ENCODE peak calls at places on chromosome 21, in seven cellular contexts. One of them, this sample, is unnamed.

GRCh38 chr21:25942145-25942544 is 207.4 kb downstream of the GABPA start:
- DNase-seq in heart left ventricle: no peak
- DNase-seq in hepatocyte: no peak
- DNase-seq in kidney: no peak
- DNase-seq in psoas muscle: no peak
- DNase-seq in Peyer's patch: no peak
- DNase-seq in HCT116: no peak
- DNase-seq in this sample: no peak

GRCh38 chr21:27817061-27817460 is 850.2 kb upstream of the ADAMTS5 start:
- DNase-seq in heart left ventricle: no peak
- DNase-seq in psoas muscle: no peak
- DNase-seq in Peyer's patch: no peak
- DNase-seq in hepatocyte: peak; percentile 67
- DNase-seq in kidney: no peak
- DNase-seq in HCT116: no peak
- DNase-seq in this sample: no peak

GRCh38 chr21:18147678-18148077 is 97.0 kb upstream of the CHODL start:
- DNase-seq in Peyer's patch: no peak
- DNase-seq in kidney: no peak
- DNase-seq in hepatocyte: no peak
- DNase-seq in heart left ventricle: no peak
- DNase-seq in psoas muscle: no peak
- DNase-seq in HCT116: no peak
- DNase-seq in this sample: no peak

GRCh38 chr21:15604424-15604823 is 125.4 kb upstream of the USP25 start:
- DNase-seq in kidney: no peak
- DNase-seq in Peyer's patch: no peak
- DNase-seq in hepatocyte: no peak
- DNase-seq in heart left ventricle: no peak
- DNase-seq in HCT116: no peak
- DNase-seq in psoas muscle: no peak
- DNase-seq in this sample: no peak

GRCh38 chr21:27362249-27362648 is 395.4 kb upstream of the ADAMTS5 start:
- DNase-seq in HCT116: no peak
- DNase-seq in hepatocyte: no peak
- DNase-seq in psoas muscle: no peak
- DNase-seq in heart left ventricle: no peak
- DNase-seq in Peyer's patch: no peak
- DNase-seq in kidney: no peak
- DNase-seq in this sample: no peak

GRCh38 chr21:38258803-38259485 is 2.2 kb downstream of the KCNJ15 start:
- DNase-seq in kidney: no peak
- DNase-seq in heart left ventricle: no peak
- DNase-seq in hepatocyte: peak; percentile 44
- DNase-seq in HCT116: no peak
- DNase-seq in psoas muscle: no peak
- DNase-seq in Peyer's patch: no peak
- DNase-seq in this sample: no peak

GRCh38 chr21:43193651-43194302 is 25.0 kb downstream of the CRYAA start:
- DNase-seq in heart left ventricle: peak; percentile 57
- DNase-seq in hepatocyte: peak; percentile 60
- DNase-seq in psoas muscle: peak; percentile 54
- DNase-seq in kidney: peak; percentile 87
- DNase-seq in Peyer's patch: peak; percentile 27
- DNase-seq in HCT116: no peak
- DNase-seq in this sample: no peak

GRCh38 chr21:35475768-35476167 is 426.7 kb upstream of the RUNX1 start:
- DNase-seq in kidney: no peak
- DNase-seq in psoas muscle: no peak
- DNase-seq in Peyer's patch: no peak
- DNase-seq in heart left ventricle: no peak
- DNase-seq in HCT116: no peak
- DNase-seq in hepatocyte: no peak
- DNase-seq in this sample: peak; percentile 9

GRCh38 chr21:29382029-29382654 is 83.4 kb downstream of the BACH1 start:
- DNase-seq in HCT116: no peak
- DNase-seq in hepatocyte: peak; percentile 51
- DNase-seq in psoas muscle: no peak
- DNase-seq in kidney: no peak
- DNase-seq in heart left ventricle: no peak
- DNase-seq in Peyer's patch: no peak
- DNase-seq in this sample: no peak

GRCh38 chr21:21187579-21187978 is 189.4 kb downstream of the NCAM2 start:
- DNase-seq in Peyer's patch: no peak
- DNase-seq in psoas muscle: no peak
- DNase-seq in kidney: no peak
- DNase-seq in heart left ventricle: no peak
- DNase-seq in hepatocyte: no peak
- DNase-seq in HCT116: no peak
- DNase-seq in this sample: no peak

GRCh38 chr21:38351961-38352521 is 95.2 kb downstream of the KCNJ15 start:
- DNase-seq in Peyer's patch: no peak
- DNase-seq in hepatocyte: no peak
- DNase-seq in psoas muscle: no peak
- DNase-seq in kidney: no peak
- DNase-seq in HCT116: no peak
- DNase-seq in heart left ventricle: no peak
- DNase-seq in this sample: no peak

GRCh38 chr21:33655591-33656221 is 13.4 kb downstream of the ITSN1 start:
- DNase-seq in HCT116: peak; percentile 96
- DNase-seq in psoas muscle: no peak
- DNase-seq in heart left ventricle: no peak
- DNase-seq in kidney: no peak
- DNase-seq in hepatocyte: peak; percentile 87
- DNase-seq in Peyer's patch: no peak
- DNase-seq in this sample: no peak

GRCh38 chr21:33980276-33980916 is 64.8 kb upstream of the ATP5PO start:
- DNase-seq in HCT116: no peak
- DNase-seq in psoas muscle: no peak
- DNase-seq in Peyer's patch: peak; percentile 59
- DNase-seq in heart left ventricle: no peak
- DNase-seq in hepatocyte: no peak
- DNase-seq in kidney: no peak
- DNase-seq in this sample: no peak

GRCh38 chr21:32412162-32412997 is at the start of gene EVA1C:
- DNase-seq in HCT116: no peak
- DNase-seq in hepatocyte: peak; percentile 55
- DNase-seq in Peyer's patch: peak; percentile 81
- DNase-seq in psoas muscle: peak; percentile 74
- DNase-seq in heart left ventricle: peak; percentile 77
- DNase-seq in kidney: peak; percentile 91
- DNase-seq in this sample: peak; percentile 72

GRCh38 chr21:41887682-41888081 is 8.5 kb upstream of the PRDM15 start:
- DNase-seq in heart left ventricle: no peak
- DNase-seq in HCT116: no peak
- DNase-seq in psoas muscle: no peak
- DNase-seq in hepatocyte: no peak
- DNase-seq in Peyer's patch: no peak
- DNase-seq in kidney: no peak
- DNase-seq in this sample: no peak

GRCh38 chr21:41892726-41893125 is 13.6 kb upstream of the PRDM15 start:
- DNase-seq in Peyer's patch: no peak
- DNase-seq in HCT116: no peak
- DNase-seq in kidney: no peak
- DNase-seq in hepatocyte: no peak
- DNase-seq in psoas muscle: no peak
- DNase-seq in heart left ventricle: no peak
- DNase-seq in this sample: no peak

GRCh38 chr21:41888749-41889376 is 9.7 kb upstream of the PRDM15 start:
- DNase-seq in Peyer's patch: no peak
- DNase-seq in HCT116: no peak
- DNase-seq in hepatocyte: no peak
- DNase-seq in psoas muscle: no peak
- DNase-seq in heart left ventricle: no peak
- DNase-seq in kidney: no peak
- DNase-seq in this sample: no peak

GRCh38 chr21:41891132-41891531 is 12.0 kb upstream of the PRDM15 start:
- DNase-seq in kidney: no peak
- DNase-seq in heart left ventricle: no peak
- DNase-seq in hepatocyte: no peak
- DNase-seq in HCT116: no peak
- DNase-seq in psoas muscle: no peak
- DNase-seq in Peyer's patch: no peak
- DNase-seq in this sample: no peak

GRCh38 chr21:41890355-41890754 is 11.2 kb upstream of the PRDM15 start:
- DNase-seq in heart left ventricle: no peak
- DNase-seq in psoas muscle: no peak
- DNase-seq in hepatocyte: no peak
- DNase-seq in HCT116: no peak
- DNase-seq in Peyer's patch: no peak
- DNase-seq in kidney: no peak
- DNase-seq in this sample: no peak
- H3K4me1 ChIP-seq in heart left ventricle: no peaks in the 10 kb centered on the region
- H3K4me1 ChIP-seq in psoas muscle: no peaks in the 10 kb centered on the region
- H3K4me1 ChIP-seq in hepatocyte: peaks cover 2% of the 10 kb centered on the region
- H3K4me1 ChIP-seq in HCT116: no peaks in the 10 kb centered on the region
- H3K4me1 ChIP-seq in Peyer's patch: no peaks in the 10 kb centered on the region
- H3K4me1 ChIP-seq in kidney: no peaks in the 10 kb centered on the region
- H3K4me1 ChIP-seq in this sample: no peaks in the 10 kb centered on the region

DNA sequence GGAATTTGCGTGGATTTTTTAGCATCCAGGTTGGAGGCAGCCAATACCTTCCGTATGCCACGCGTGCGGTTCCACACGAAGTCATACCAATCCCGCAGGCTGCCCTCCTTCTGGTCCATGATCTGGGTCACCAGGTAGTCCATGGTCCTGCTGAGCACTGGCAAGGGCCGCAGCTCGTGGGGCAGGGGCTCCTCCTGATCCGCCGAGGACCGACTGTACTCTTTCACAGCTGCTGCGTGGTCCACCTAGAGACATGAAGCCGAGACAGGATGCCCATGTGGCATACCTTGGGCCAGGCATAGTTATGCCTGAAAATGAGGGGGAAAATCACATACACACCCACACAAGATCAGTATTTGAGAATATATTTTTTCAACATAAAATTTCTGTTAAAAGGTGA is 12.1 kb downstream of the MCM3AP start:
- DNase-seq in HCT116: no peak
- DNase-seq in hepatocyte: no peak
- DNase-seq in kidney: no peak
- DNase-seq in psoas muscle: no peak
- DNase-seq in Peyer's patch: no peak
- DNase-seq in heart left ventricle: no peak
- DNase-seq in this sample: no peak
- H3K36me3 ChIP-seq in HCT116: peaks cover 72% of the 10 kb centered on the region
- H3K36me3 ChIP-seq in hepatocyte: no peaks in the 10 kb centered on the region
- H3K36me3 ChIP-seq in kidney: peaks cover 60% of the 10 kb centered on the region
- H3K36me3 ChIP-seq in psoas muscle: peaks cover 100% of the 10 kb centered on the region
- H3K36me3 ChIP-seq in Peyer's patch: no peaks in the 10 kb centered on the region
- H3K36me3 ChIP-seq in heart left ventricle: peaks cover 100% of the 10 kb centered on the region
- H3K36me3 ChIP-seq in this sample: peaks cover 25% of the 10 kb centered on the region

GRCh38 chr21:45016031-45016430 is 58.3 kb upstream of the ADARB1 start:
- DNase-seq in Peyer's patch: no peak
- DNase-seq in psoas muscle: peak; percentile 10
- DNase-seq in hepatocyte: no peak
- DNase-seq in HCT116: no peak
- DNase-seq in kidney: peak; percentile 64
- DNase-seq in heart left ventricle: peak; percentile 4
- DNase-seq in this sample: no peak

GRCh38 chr21:45018131-45019075 is 56.0 kb upstream of the ADARB1 start:
- DNase-seq in psoas muscle: peak; percentile 57
- DNase-seq in Peyer's patch: no peak
- DNase-seq in HCT116: no peak
- DNase-seq in hepatocyte: peak; percentile 56
- DNase-seq in kidney: peak; percentile 76
- DNase-seq in heart left ventricle: peak; percentile 18
- DNase-seq in this sample: no peak

GRCh38 chr21:45017376-45017960 is 56.9 kb upstream of the ADARB1 start:
- DNase-seq in psoas muscle: peak; percentile 11
- DNase-seq in HCT116: no peak
- DNase-seq in heart left ventricle: peak; percentile 2
- DNase-seq in kidney: no peak
- DNase-seq in hepatocyte: no peak
- DNase-seq in Peyer's patch: no peak
- DNase-seq in this sample: no peak

GRCh38 chr21:45015469-45015860 is 58.9 kb upstream of the ADARB1 start:
- DNase-seq in kidney: peak; percentile 47
- DNase-seq in Peyer's patch: no peak
- DNase-seq in hepatocyte: no peak
- DNase-seq in heart left ventricle: no peak
- DNase-seq in HCT116: no peak
- DNase-seq in psoas muscle: no peak
- DNase-seq in this sample: no peak

DNA sequence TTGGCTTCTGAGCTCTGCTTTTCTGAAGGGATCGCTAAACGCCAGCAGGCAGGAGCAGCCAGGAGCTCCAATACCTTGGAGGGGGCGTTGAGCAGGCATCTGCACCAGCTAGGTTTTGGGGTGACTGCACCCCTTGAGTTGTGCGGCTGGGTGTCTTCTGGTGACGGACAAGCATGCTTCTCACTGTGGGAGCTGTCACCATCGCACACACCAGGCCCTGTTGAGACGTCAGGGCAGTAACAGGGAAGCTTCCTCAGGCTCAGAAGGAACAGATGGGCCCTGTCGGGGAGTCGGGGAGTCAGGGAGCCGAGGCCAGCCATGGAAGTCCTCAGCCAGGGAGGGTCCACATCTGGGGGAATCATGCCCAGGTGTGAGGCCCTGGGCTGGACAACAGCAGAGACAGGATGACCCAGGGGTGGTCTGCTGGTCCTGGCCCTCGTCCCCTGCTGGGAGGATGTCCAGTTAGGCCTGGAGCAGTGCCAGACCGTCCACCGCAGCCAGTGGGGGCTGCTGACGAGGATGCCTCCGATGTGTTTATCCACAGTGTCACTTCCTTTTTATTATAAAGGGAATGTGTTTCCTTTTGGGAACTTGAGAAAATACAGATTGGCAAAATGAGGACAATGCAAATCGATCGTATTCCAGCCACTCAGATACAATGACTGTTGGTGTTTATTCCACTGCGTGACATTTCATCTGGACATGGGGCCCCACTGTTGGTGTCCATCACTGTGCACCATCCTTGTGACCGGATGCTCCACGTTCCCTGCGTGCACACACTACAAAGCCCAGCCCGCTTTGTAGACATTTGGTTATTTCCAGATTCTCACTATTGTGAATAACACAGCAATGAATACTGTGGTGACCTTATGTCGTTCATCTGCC is 57.6 kb upstream of the ADARB1 start:
- DNase-seq in Peyer's patch: no peak
- DNase-seq in heart left ventricle: peak; percentile 8
- DNase-seq in psoas muscle: peak; percentile 14
- DNase-seq in hepatocyte: no peak
- DNase-seq in HCT116: no peak
- DNase-seq in kidney: peak; percentile 69
- DNase-seq in this sample: no peak
- H3K4me1 ChIP-seq in Peyer's patch: peaks cover 14% of the 10 kb centered on the region
- H3K4me1 ChIP-seq in heart left ventricle: peaks cover 6% of the 10 kb centered on the region
- H3K4me1 ChIP-seq in psoas muscle: peaks cover 14% of the 10 kb centered on the region
- H3K4me1 ChIP-seq in hepatocyte: peaks cover 34% of the 10 kb centered on the region
- H3K4me1 ChIP-seq in HCT116: peaks cover 22% of the 10 kb centered on the region
- H3K4me1 ChIP-seq in kidney: peaks cover 8% of the 10 kb centered on the region
- H3K4me1 ChIP-seq in this sample: no peaks in the 10 kb centered on the region

DNA sequence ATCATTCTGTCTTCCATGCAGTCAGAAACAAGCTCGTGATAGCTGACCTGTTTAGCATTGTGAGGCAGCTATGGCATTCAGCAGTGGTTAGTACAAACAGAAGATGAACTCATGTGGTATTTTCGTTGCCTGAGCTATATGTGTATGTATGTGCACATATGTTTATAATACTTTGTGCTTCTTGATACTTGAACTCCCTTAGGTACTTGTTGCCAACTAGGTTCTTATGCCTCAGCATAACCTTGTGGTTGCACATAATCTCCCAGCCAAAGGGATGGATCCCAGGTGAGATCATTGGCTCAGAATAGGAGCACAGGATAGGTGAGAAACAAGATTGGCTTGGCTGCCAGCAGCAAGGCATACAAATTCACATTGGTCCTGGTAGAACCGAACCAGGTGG is 86.1 kb downstream of the VPS26C start:
- DNase-seq in hepatocyte: no peak
- DNase-seq in heart left ventricle: no peak
- DNase-seq in psoas muscle: no peak
- DNase-seq in Peyer's patch: no peak
- DNase-seq in HCT116: no peak
- DNase-seq in kidney: no peak
- DNase-seq in this sample: no peak
- H3K36me3 ChIP-seq in hepatocyte: peaks cover 5% of the 10 kb centered on the region
- H3K36me3 ChIP-seq in heart left ventricle: peaks cover 82% of the 10 kb centered on the region
- H3K36me3 ChIP-seq in psoas muscle: peaks cover 38% of the 10 kb centered on the region
- H3K36me3 ChIP-seq in Peyer's patch: no peaks in the 10 kb centered on the region
- H3K36me3 ChIP-seq in HCT116: peaks cover 9% of the 10 kb centered on the region
- H3K36me3 ChIP-seq in kidney: peaks cover 21% of the 10 kb centered on the region
- H3K36me3 ChIP-seq in this sample: no peaks in the 10 kb centered on the region